ENCODE peak calls at places on chromosome 22, in four cellular contexts. R is IMR-90, E is mesendoderm, C is H1. S is an unnamed sample.

GRCh38 chr22:35648066-35649025 is at the start of gene APOL6:
- DNase-seq in R (peak; percentile 76), E (no peak), C (peak; percentile 47), S (peak; percentile 32)

GRCh38 chr22:38086942-38087341 is 3.0 kb upstream of the SLC16A8 start:
- DNase-seq in R (no peak), E (no peak), C (no peak), S (no peak)

GRCh38 chr22:45577746-45578523 is 75.3 kb downstream of the FBLN1 start:
- DNase-seq in R (peak; percentile 73), E (peak; percentile 78), C (peak; percentile 97), S (peak; percentile 82)

GRCh38 chr22:50300620-50301257 is 6.7 kb downstream of the PLXNB2 start:
- DNase-seq in R (no peak), E (no peak), C (no peak), S (no peak)

GRCh38 chr22:46114518-46115387 is 35.6 kb upstream of the PPARA start:
- DNase-seq in R (no peak), E (no peak), C (no peak), S (no peak)

GRCh38 chr22:45948081-45948648 is 28.8 kb downstream of the WNT7B start:
- DNase-seq in R (no peak), E (no peak), C (no peak), S (no peak)

GRCh38 chr22:32583074-32583677 is 108.6 kb downstream of the FBXO7 start:
- DNase-seq in R (no peak), E (no peak), C (no peak), S (no peak)

GRCh38 chr22:40203568-40203967 is 25.8 kb downstream of the TNRC6B start:
- DNase-seq in R (peak; percentile 38), E (no peak), C (no peak), S (no peak)

GRCh38 chr22:46501701-46502100 is 35.7 kb downstream of the CELSR1 start:
- DNase-seq in R (peak; percentile 76), E (no peak), C (no peak), S (no peak)

GRCh38 chr22:49450521-49450920 is 377.2 kb downstream of the BRD1 start:
- DNase-seq in R (no peak), E (peak; percentile 92), C (no peak), S (peak; percentile 61)

GRCh38 chr22:19287889-19288288 is 3.6 kb downstream of the CLTCL1 start:
- DNase-seq in R (peak; percentile 86), E (peak; percentile 43), C (no peak), S (no peak)

GRCh38 chr22:44486538-44486937 is 11.5 kb downstream of the RTL6 start:
- DNase-seq in R (peak; percentile 27), E (no peak), C (no peak), S (no peak)

GRCh38 chr22:40855960-40856512 is 403 bp downstream of the ST13 start:
- DNase-seq in R (peak; percentile 18), E (peak; percentile 52), C (no peak), S (peak; percentile 46)

GRCh38 chr22:45804986-45805325 is 133.3 kb downstream of the ATXN10 start:
- DNase-seq in R (peak; percentile 98), E (no peak), C (no peak), S (no peak)

GRCh38 chr22:35661377-35661937 is 13.2 kb downstream of the APOL6 start:
- DNase-seq in R (peak; percentile 85), E (no peak), C (no peak), S (no peak)

GRCh38 chr22:50440544-50441249 is 34.1 kb downstream of the SBF1 start:
- DNase-seq in R (no peak), E (no peak), C (no peak), S (no peak)

GRCh38 chr22:46436595-46437163 is 100.7 kb downstream of the CELSR1 start:
- DNase-seq in R (peak; percentile 63), E (no peak), C (no peak), S (no peak)

GRCh38 chr22:25362883-25363240 is 143.4 kb downstream of the CRYBB2 start:
- DNase-seq in R (no peak), E (no peak), C (no peak), S (no peak)

GRCh38 chr22:22764085-22764484 is 119.7 kb downstream of the GGTLC2 start:
- DNase-seq in R (no peak), E (no peak), C (peak; percentile 8), S (no peak)

GRCh38 chr22:22576244-22576988 is 17.4 kb upstream of the PRAME start:
- DNase-seq in R (peak; percentile 24), E (peak; percentile 70), C (peak; percentile 86), S (peak; percentile 79)

GRCh38 chr22:38034278-38034882 is 22.8 kb upstream of the PICK1 start:
- DNase-seq in R (peak; percentile 91), E (peak; percentile 94), C (peak; percentile 70), S (peak; percentile 87)

GRCh38 chr22:22178566-22178965 is 66.0 kb upstream of the VPREB1 start:
- DNase-seq in R (no peak), E (no peak), C (no peak), S (no peak)

GRCh38 chr22:30821381-30821780 is 126.7 kb downstream of the OSBP2 start:
- DNase-seq in R (no peak), E (no peak), C (no peak), S (no peak)
- H4K5ac ChIP-seq in R (no peak overlapping the region), E (no peak overlapping the region), C (no peak overlapping the region), S (no peak overlapping the region)

GRCh38 chr22:47923011-47923427 is 1160.6 kb downstream of the TBC1D22A start:
- DNase-seq in R (no peak), E (no peak), C (no peak), S (no peak)
- H3K56ac ChIP-seq in R (no peak overlapping the region), E (no peak overlapping the region), C (no peak overlapping the region), S (no peak overlapping the region)

GRCh38 chr22:43467171-43467570 is 55.4 kb downstream of the MPPED1 start:
- DNase-seq in R (no peak), E (no peak), C (no peak), S (no peak)

GRCh38 chr22:43466710-43467109 is 54.9 kb downstream of the MPPED1 start:
- DNase-seq in R (no peak), E (no peak), C (no peak), S (no peak)

GRCh38 chr22:43464809-43465208 is 53.0 kb downstream of the MPPED1 start:
- DNase-seq in R (no peak), E (no peak), C (no peak), S (no peak)

GRCh38 chr22:43467571-43467970 is 55.8 kb downstream of the MPPED1 start:
- DNase-seq in R (no peak), E (no peak), C (no peak), S (no peak)

GRCh38 chr22:43465291-43466015 is 53.6 kb downstream of the MPPED1 start:
- DNase-seq in R (no peak), E (no peak), C (no peak), S (no peak)
- H4K5ac ChIP-seq in R (no peak overlapping the region), E (no peak overlapping the region), C (no peak overlapping the region), S (no peak overlapping the region)

DNA sequence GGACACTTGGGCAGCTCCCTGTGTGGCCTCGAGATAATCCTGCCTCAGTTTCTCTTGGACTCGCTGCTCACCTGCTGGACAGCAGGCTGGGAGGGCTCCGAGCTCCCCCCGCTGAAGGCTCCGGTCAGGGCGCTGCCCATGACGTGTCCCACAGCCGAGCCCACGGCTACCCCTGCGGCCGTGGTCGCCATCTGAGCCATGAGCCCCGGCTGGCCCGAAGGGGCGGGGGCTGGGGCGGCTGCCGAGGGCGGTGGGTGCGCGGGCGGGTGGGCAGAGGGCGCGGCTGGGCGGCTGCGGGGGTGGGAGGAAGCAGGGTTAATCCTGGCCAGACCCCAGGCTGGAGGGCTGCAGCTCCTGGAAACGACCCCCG is 484 bp downstream of the CHCHD10 start:
- DNase-seq in R (no peak), E (no peak), C (no peak), S (no peak)
- H3K56ac ChIP-seq in R (no peak overlapping the region), E (peak overlapping the region; percentile 94), C (no peak overlapping the region), S (no peak overlapping the region)

DNA sequence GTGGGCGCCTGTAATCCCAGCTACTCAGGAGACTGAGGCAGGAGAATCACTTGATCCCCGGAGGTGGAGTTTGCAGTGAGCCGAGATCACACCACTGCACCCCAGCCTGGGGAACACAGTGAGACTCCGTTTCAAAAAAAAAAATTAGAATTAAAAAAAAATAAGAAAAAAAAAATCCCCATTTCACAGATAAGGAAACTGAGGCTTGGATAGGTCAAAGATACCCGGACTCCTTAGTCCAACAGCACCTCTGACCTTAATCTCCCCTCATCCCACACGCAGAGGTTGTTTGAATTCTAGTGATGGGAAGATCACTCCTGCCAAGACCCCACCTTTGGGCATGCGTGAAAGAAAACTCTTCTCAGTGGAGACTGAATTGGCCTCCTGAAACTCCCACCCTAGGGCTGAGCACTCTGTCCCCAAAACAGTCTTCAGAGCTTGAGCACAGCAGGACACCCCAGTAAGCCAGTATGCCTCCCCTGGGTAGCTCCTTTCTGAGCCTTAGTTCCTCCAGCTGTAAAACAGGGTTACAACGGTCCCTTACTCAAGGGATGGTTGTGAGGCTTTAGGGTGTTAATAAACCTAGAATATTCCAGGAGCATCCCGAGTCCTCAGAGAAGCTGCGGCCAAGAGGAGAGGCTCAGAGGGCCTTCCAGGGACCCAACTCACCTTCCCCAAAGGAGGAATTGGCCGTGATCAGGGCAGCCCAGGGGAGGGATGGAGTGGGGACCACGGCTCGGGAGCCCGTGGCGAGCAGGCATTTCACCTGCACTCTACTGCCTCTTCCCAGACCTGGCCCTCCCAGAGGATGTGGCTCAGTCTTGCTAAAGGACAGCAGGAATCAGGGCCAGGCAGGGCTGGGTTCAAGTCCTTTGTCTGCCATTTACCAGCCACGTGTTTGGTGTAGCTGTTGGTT is 73.3 kb downstream of the NFAM1 start:
- DNase-seq in R (no peak), E (no peak), C (no peak), S (no peak)
- H4K5ac ChIP-seq in R (no peak overlapping the region), E (no peak overlapping the region), C (no peak overlapping the region), S (no peak overlapping the region)

DNA sequence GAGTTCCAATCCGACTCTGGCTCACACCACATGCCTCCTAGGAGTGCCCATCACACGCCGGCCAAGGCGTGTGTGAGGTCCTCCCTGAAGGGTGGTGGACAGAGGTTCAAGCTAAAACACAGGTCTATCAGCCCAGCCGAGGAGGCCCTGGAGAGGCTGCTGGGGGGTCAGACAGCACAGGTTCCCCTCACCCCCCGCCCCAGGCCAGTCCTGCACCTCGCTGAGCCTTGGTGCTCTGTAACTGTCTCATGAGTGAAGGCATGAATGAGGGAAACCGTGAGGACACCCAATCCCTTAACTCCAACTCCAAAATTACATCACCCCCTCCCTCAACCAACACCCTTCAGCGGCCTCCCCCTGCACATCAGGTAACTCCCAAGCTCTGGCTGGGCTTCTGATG is 29.3 kb downstream of the IFT27 start:
- DNase-seq in R (no peak), E (no peak), C (no peak), S (peak; percentile 18)
- H3K56ac ChIP-seq in R (no peak overlapping the region), E (no peak overlapping the region), C (no peak overlapping the region), S (no peak overlapping the region)

GRCh38 chr22:39110631-39111561 is 13.9 kb downstream of the APOBEC3H start:
- DNase-seq in R (no peak), E (no peak), C (no peak), S (no peak)
- H4K5ac ChIP-seq in R (no peak overlapping the region), E (no peak overlapping the region), C (no peak overlapping the region), S (no peak overlapping the region)

S was measured in H9.